ENCODE peak calls at places on chromosomes 12 and 14, in ten cellular contexts. R, O, W, G, J, S, B, I, U and F are unnamed samples.
A peak's percentile ranks its signal among the peaks of the same experiment; 100 is the strongest.

GRCh38 chr12:24776856-24777255 is 172.0 kb downstream of the BCAT1 start:
- DNase-seq in R (no peak), O (no peak), W (no peak), G (no peak), J (no peak), S (no peak), B (no peak), I (no peak), U (no peak), F (no peak)

GRCh38 chr14:96624661-96625435 is 122.7 kb downstream of the PAPOLA start:
- DNase-seq in R (no peak), O (peak; percentile 54), W (no peak), G (no peak), J (no peak), S (no peak), B (no peak), I (no peak), U (no peak), F (no peak)

GRCh38 chr12:18428416-18428815 is 167.1 kb downstream of the PIK3C2G start:
- DNase-seq in R (no peak), O (no peak), W (no peak), G (no peak), J (no peak), S (no peak), B (no peak), I (peak; percentile 30), U (no peak), F (no peak)

GRCh38 chr12:100128509-100128908 is 14.2 kb downstream of the BLTP3B start:
- DNase-seq in R (peak; percentile 54), O (peak; percentile 77), W (no peak), G (no peak), J (peak; percentile 49), S (no peak), B (no peak), I (peak; percentile 19), U (no peak), F (no peak)

GRCh38 chr14:51817326-51817725 is 43.1 kb upstream of the GNG2 start:
- DNase-seq in R (no peak), O (no peak), W (no peak), G (no peak), J (no peak), S (no peak), B (no peak), I (no peak), U (no peak), F (no peak)

GRCh38 chr12:124030510-124030909 is 57.5 kb downstream of the ZNF664 start:
- DNase-seq in R (peak; percentile 91), O (no peak), W (peak; percentile 71), G (no peak), J (no peak), S (peak; percentile 80), B (no peak), I (no peak), U (no peak), F (no peak)

GRCh38 chr12:92597997-92598396 is 104.8 kb upstream of the PLEKHG7 start:
- DNase-seq in R (peak; percentile 70), O (no peak), W (no peak), G (no peak), J (no peak), S (peak; percentile 81), B (no peak), I (no peak), U (no peak), F (no peak)

GRCh38 chr12:3315201-3315661 is 175.8 kb upstream of the PRMT8 start:
- DNase-seq in R (peak; percentile 16), O (no peak), W (peak; percentile 50), G (no peak), J (no peak), S (no peak), B (no peak), I (peak; percentile 69), U (no peak), F (no peak)

GRCh38 chr14:94624537-94625352 is 12.6 kb downstream of the SERPINA3 start:
- DNase-seq in R (no peak), O (no peak), W (no peak), G (no peak), J (no peak), S (no peak), B (no peak), I (peak; percentile 43), U (no peak), F (no peak)

GRCh38 chr12:51326762-51327439 is 2.9 kb upstream of the BIN2 start:
- DNase-seq in R (no peak), O (no peak), W (peak; percentile 26), G (no peak), J (no peak), S (peak; percentile 59), B (no peak), I (no peak), U (peak; percentile 63), F (no peak)

GRCh38 chr12:102730996-102731395 is 186.0 kb downstream of the PAH start:
- DNase-seq in R (no peak), O (no peak), W (no peak), G (no peak), J (no peak), S (no peak), B (no peak), I (no peak), U (no peak), F (no peak)

GRCh38 chr12:58310368-58310767 is 369.0 kb downstream of the ATP23 start:
- DNase-seq in R (peak; percentile 41), O (no peak), W (peak; percentile 9), G (no peak), J (no peak), S (peak; percentile 81), B (no peak), I (no peak), U (no peak), F (no peak)

DNA sequence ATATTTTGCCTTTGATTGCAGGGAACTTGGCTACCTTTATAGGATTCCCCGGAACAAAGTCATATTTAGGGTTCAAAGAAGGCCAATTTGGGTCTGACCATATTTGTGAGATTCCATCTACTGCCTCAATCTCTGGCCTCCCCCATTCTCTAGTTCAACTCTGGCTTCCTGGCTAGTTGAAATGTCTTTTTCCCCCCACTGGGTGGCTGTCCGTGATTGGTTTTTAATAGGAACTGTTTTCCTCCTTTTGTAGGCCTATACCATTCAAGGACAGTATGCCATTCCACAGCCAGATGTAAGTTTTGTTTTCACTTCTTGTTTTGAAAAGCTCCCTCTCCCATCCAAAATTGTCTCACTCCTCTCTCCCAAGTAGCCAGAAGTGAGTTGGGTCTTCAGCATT is 13.8 kb downstream of the PCBP2 start:
- DNase-seq in R (no peak), O (no peak), W (no peak), G (no peak), J (no peak), S (no peak), B (no peak), I (no peak), U (no peak), F (no peak)
- TF ChIP-seq CTCF in R (no peak), O (no peak), W (no peak), G (no peak), J (no peak), S (no peak), B (no peak), I (no peak), U (no peak), F (no peak)

DNA sequence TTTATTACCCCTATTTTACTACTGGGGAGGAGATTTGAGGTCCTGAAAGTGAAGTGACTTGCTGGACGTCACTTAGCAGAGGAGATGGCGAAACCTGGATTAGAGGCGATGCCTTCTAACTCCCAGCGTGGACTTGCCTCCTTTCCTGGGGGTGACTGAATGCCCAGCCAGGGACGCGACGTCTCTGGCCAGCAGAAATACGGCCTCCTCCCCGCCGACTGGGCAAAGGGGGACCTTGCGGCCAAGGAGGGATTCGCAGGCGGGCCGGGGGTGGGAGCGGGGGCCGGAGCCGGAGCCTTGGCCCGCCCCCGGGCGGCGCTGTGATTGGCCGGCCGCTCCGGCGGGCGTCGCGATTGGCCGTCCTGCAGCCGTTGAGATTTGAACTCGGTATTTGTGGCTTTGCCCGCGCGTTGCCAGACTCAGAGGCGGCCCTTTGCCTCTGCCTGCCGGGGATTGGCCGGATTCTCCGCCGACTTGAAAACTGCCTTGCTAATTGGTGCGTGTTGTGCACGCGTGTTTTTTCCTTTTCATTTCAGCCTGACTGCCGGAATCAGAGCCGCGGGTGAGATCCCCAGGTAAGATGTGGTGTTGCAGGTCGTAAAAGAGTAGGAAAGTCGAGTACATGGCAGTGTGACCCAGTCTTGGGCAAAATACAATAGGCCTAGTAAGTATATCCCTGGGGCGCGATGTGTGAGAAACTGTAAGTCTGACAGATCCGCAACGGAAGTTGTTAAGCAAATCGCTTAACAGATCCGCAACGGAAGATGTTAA is at the start of gene NCAPD2:
- DNase-seq in R (peak; percentile 95), O (peak; percentile 97), W (peak; percentile 80), G (peak; percentile 91), J (peak; percentile 93), S (peak; percentile 97), B (peak; percentile 94), I (peak; percentile 94), U (peak; percentile 95), F (peak; percentile 57)
- TF ChIP-seq CTCF in R (peak; percentile 1), O (peak; percentile 65), W (peak; percentile 33), G (peak; percentile 19), J (no peak), S (peak; percentile 19), B (no peak), I (no peak), U (peak; percentile 22), F (no peak)

DNA sequence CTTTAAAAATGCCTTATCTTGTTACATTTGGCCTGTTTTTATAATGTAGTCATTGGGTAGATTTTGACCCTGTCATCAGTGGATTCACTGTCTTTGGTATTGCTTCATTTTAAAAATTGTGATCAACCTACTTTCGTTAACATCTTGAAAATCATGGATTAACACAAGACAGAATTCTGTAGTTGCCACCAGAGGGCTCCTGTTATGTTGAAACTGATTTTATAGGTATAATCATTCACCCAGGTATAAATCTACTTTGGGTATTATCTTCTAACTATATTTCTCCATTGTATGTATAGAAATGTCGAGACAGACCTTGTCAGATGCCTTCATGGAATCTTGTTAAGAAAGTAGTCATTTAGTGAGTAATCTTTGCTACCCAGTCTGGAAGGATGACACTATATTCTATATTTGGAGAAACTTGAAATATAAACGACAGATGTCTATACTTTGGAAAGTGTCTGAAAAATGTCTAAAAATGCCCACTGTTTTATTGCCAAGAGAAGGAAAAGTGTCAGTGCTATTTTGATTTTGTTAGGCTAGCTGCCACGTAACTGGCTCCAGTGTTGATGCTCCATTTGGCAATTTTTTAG is 129.4 kb downstream of the PELI2 start:
- DNase-seq in R (no peak), O (no peak), W (no peak), G (no peak), J (no peak), S (no peak), B (no peak), I (no peak), U (no peak), F (no peak)
- TF ChIP-seq CTCF in R (peak; percentile 37), O (no peak), W (peak; percentile 39), G (no peak), J (no peak), S (peak; percentile 36), B (no peak), I (no peak), U (no peak), F (peak; percentile 36)

DNA sequence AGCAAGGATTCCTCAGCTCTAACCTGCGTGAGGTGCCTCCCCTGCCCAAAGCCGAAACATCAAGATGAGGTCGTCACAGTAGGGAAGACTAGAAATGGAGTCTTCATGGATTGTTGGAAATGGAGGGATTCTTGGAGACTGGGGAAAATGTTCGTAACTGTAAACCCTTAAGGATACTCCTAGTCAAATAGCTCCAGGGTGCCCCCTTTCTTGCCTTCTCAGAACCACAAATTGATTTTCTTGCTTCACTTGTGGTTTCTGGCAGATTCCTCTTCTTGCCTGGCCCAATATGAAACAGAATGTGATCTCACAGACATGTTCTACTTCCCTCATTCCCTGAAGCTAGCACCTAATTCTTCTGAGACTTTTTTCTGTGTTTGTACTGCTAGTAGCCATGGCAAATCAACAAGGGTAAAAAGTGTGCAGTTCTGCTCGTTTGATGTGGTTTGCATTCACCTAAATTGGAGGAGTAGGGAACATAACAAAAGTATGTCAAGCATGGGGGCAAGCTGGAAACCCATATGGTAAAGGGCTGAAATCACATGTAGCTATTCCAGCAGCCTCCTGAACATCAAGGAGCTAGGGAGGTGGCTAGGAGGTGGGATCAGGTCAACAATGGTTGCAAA is 331.9 kb downstream of the PAWR start:
- DNase-seq in R (no peak), O (no peak), W (no peak), G (no peak), J (no peak), S (no peak), B (no peak), I (no peak), U (no peak), F (no peak)
- TF ChIP-seq CTCF in R (no peak), O (no peak), W (no peak), G (no peak), J (no peak), S (no peak), B (no peak), I (no peak), U (no peak), F (no peak)